ENCODE peak calls at places on chromosomes 5 and 9, in seven cellular contexts. D is fibroblast of lung; K is AG20443; Y is Peyer's patch; R is stimulated activated CD8-positive, alpha-beta memory T cell treated with anti-CD3 and anti-CD28 coated beads, Interleukin-15, amount 100 ng/mL, for 48 hours; F is posterior cingulate gyrus; C is adrenal gland. S is an unnamed sample.

GRCh38 chr5:69331528-69332445 is 814 bp downstream of the CCDC125 start:
- DNase-seq in D (no peak), K (no peak), Y (no peak), R (no peak), F (no peak), C (peak; percentile 41), S (no peak)

GRCh38 chr5:177098103-177098771 is 11.5 kb downstream of the FGFR4 start:
- DNase-seq in D (no peak), K (peak; percentile 60), Y (no peak), R (no peak), F (no peak), C (no peak), S (peak; percentile 39)

GRCh38 chr9:112037281-112038016 is 137.6 kb downstream of the SUSD1 start:
- DNase-seq in D (peak; percentile 88), K (peak; percentile 35), Y (peak; percentile 71), R (peak; percentile 63), F (no peak), C (no peak), S (peak; percentile 73)

GRCh38 chr5:151740336-151740942 is 18.0 kb downstream of the ATOX1 start:
- DNase-seq in D (peak; percentile 97), K (peak; percentile 83), Y (no peak), R (no peak), F (no peak), C (peak; percentile 92), S (peak; percentile 94)

GRCh38 chr5:177025139-177025538 is 2.6 kb downstream of the ZNF346 start:
- DNase-seq in D (peak; percentile 18), K (no peak), Y (no peak), R (no peak), F (no peak), C (no peak), S (peak; percentile 36)

GRCh38 chr5:40716000-40716399 is 36.3 kb downstream of the PTGER4 start:
- DNase-seq in D (no peak), K (no peak), Y (no peak), R (no peak), F (no peak), C (no peak), S (peak; percentile 40)

GRCh38 chr5:131272365-131273123 is 8.7 kb downstream of the CDC42SE2 start:
- DNase-seq in D (peak; percentile 36), K (no peak), Y (no peak), R (no peak), F (no peak), C (no peak), S (peak; percentile 38)

GRCh38 chr9:131762356-131762932 is 22.6 kb upstream of the RAPGEF1 start:
- DNase-seq in D (peak; percentile 29), K (peak; percentile 94), Y (peak; percentile 73), R (peak; percentile 65), F (peak; percentile 73), C (peak; percentile 83), S (peak; percentile 62)

GRCh38 chr5:59025734-59026133 is 442.9 kb downstream of the RAB3C start:
- DNase-seq in D (no peak), K (no peak), Y (no peak), R (no peak), F (no peak), C (no peak), S (peak; percentile 33)

GRCh38 chr9:79645110-79645509 is 73.3 kb downstream of the TLE4 start:
- DNase-seq in D (no peak), K (no peak), Y (no peak), R (no peak), F (no peak), C (no peak), S (no peak)

GRCh38 chr5:66612226-66612625 is 16.0 kb downstream of the MAST4 start:
- DNase-seq in D (no peak), K (no peak), Y (no peak), R (no peak), F (no peak), C (no peak), S (no peak)

GRCh38 chr9:4662989-4663792 is 1.1 kb downstream of the PLPP6 start:
- DNase-seq in D (no peak), K (no peak), Y (no peak), R (no peak), F (no peak), C (peak; percentile 57), S (no peak)

GRCh38 chr5:40353442-40353841 is 326.3 kb upstream of the PTGER4 start:
- DNase-seq in D (no peak), K (no peak), Y (no peak), R (no peak), F (no peak), C (no peak), S (no peak)

GRCh38 chr5:139482050-139482889 is at the start of gene STING1:
- DNase-seq in D (peak; percentile 95), K (peak; percentile 90), Y (peak; percentile 63), R (peak; percentile 36), F (no peak), C (peak; percentile 92), S (peak; percentile 99)

GRCh38 chr5:130323804-130324454 is 419.7 kb downstream of the CHSY3 start:
- DNase-seq in D (peak; percentile 80), K (no peak), Y (no peak), R (no peak), F (no peak), C (no peak), S (peak; percentile 70)

GRCh38 chr9:114898741-114899140 is 31.6 kb downstream of the TNFSF8 start:
- DNase-seq in D (no peak), K (no peak), Y (peak; percentile 87), R (peak; percentile 56), F (no peak), C (peak; percentile 65), S (no peak)

S was measured in cardiac fibroblast.